ENCODE peak calls at places on chromosomes 6 and 20, in seven cellular contexts. F is activated naive CD4-positive, alpha-beta T cell; M is activated CD4-positive, alpha-beta T cell treated with anti-CD3 and anti-CD28 coated beads, Interleukin-2, amount 50 U/mL, for 1 hour; D is PC-3; I is fibroblast of gingiva; Z is H9; N is left lung. R is an unnamed sample.

GRCh38 chr20:33370296-33370695 is 31.0 kb downstream of the CDK5RAP1 start:
- DNase-seq in F (peak), M (peak), D (no peak), I (no peak), Z (no peak), N (no peak), R (peak)

GRCh38 chr6:146598785-146599405 is at the start of gene ADGB:
- DNase-seq in F (no peak), M (no peak), D (peak), I (peak), Z (peak), N (peak), R (no peak)

GRCh38 chr6:142943746-142944125 is 1.2 kb downstream of the HIVEP2 start:
- DNase-seq in F (peak), M (peak), D (peak), I (peak), Z (no peak), N (no peak), R (peak)

GRCh38 chr20:58818585-58819285 is 32.0 kb downstream of the GNAS-AS1 start:
- DNase-seq in F (no peak), M (no peak), D (peak), I (peak), Z (no peak), N (no peak), R (no peak)

GRCh38 chr20:51326241-51326819 is 216.2 kb downstream of the NFATC2 start:
- DNase-seq in F (no peak), M (peak), D (no peak), I (peak), Z (peak), N (no peak), R (peak)

GRCh38 chr6:79984261-79984660 is 20.2 kb upstream of the TTK start:
- DNase-seq in F (no peak), M (no peak), D (peak), I (peak), Z (peak), N (no peak), R (peak)

GRCh38 chr6:129030231-129030630 is 147.3 kb downstream of the LAMA2 start:
- DNase-seq in F (no peak), M (no peak), D (no peak), I (no peak), Z (no peak), N (no peak), R (no peak)

GRCh38 chr6:112231609-112232060 is 22.7 kb downstream of the LAMA4 start:
- DNase-seq in F (no peak), M (no peak), D (peak), I (no peak), Z (no peak), N (no peak), R (no peak)

GRCh38 chr6:161584051-161584450 is 310.2 kb upstream of the AGPAT4 start:
- DNase-seq in F (no peak), M (no peak), D (peak), I (no peak), Z (no peak), N (no peak), R (no peak)

GRCh38 chr20:22446613-22447447 is 137.5 kb downstream of the FOXA2 start:
- DNase-seq in F (no peak), M (no peak), D (no peak), I (no peak), Z (no peak), N (no peak), R (no peak)

GRCh38 chr6:401239-401993 is 9.9 kb downstream of the IRF4 start:
- DNase-seq in F (no peak), M (no peak), D (no peak), I (no peak), Z (no peak), N (no peak), R (no peak)

GRCh38 chr20:37468886-37469285 is 52.2 kb upstream of the NNAT start:
- DNase-seq in F (no peak), M (no peak), D (no peak), I (no peak), Z (no peak), N (no peak), R (no peak)

GRCh38 chr20:25129908-25130307 is 48.0 kb upstream of the VSX1 start:
- DNase-seq in F (no peak), M (no peak), D (no peak), I (no peak), Z (no peak), N (no peak), R (no peak)

GRCh38 chr6:106574729-106575458 is 54.4 kb downstream of the RTN4IP1 start:
- DNase-seq in F (no peak), M (no peak), D (peak), I (peak), Z (no peak), N (no peak), R (no peak)

GRCh38 chr6:130843575-130844320 is 16.5 kb downstream of the SMLR1 start:
- DNase-seq in F (no peak), M (no peak), D (peak), I (peak), Z (no peak), N (no peak), R (peak)

GRCh38 chr6:166206510-166207389 is 39.1 kb upstream of the TBXT start:
- DNase-seq in F (no peak), M (no peak), D (no peak), I (no peak), Z (no peak), N (no peak), R (no peak)

GRCh38 chr20:34403908-34404307 is 40.8 kb downstream of the ITCH start:
- DNase-seq in F (no peak), M (no peak), D (no peak), I (no peak), Z (no peak), N (no peak), R (no peak)

R was measured in CD4-positive, alpha-beta memory T cell.